ENCODE peak calls at places on chromosomes 16 and 17, in six cellular contexts. One of them, this sample, is unnamed.

GRCh38 chr17:33647976-33648375 is 354.9 kb upstream of the ASIC2 start:
- DNase-seq in H1: no peak
- DNase-seq in HepG2: no peak
- DNase-seq in GM12878: no peak
- DNase-seq in SK-N-SH: peak
- DNase-seq in K562: peak
- DNase-seq in this sample: no peak

GRCh38 chr17:28193241-28193640 is 125.8 kb upstream of the TMEM97 start:
- DNase-seq in GM12878: no peak
- DNase-seq in H1: no peak
- DNase-seq in K562: no peak
- DNase-seq in SK-N-SH: no peak
- DNase-seq in HepG2: no peak
- DNase-seq in this sample: peak

GRCh38 chr17:66415366-66416206 is 113.2 kb downstream of the PRKCA start:
- DNase-seq in SK-N-SH: no peak
- DNase-seq in K562: no peak
- DNase-seq in GM12878: no peak
- DNase-seq in H1: no peak
- DNase-seq in HepG2: peak
- DNase-seq in this sample: no peak

GRCh38 chr17:33284022-33284421 is 9.1 kb downstream of the ASIC2 start:
- DNase-seq in HepG2: peak
- DNase-seq in K562: no peak
- DNase-seq in SK-N-SH: no peak
- DNase-seq in GM12878: no peak
- DNase-seq in H1: no peak
- DNase-seq in this sample: no peak

GRCh38 chr16:1301562-1301961 is 7.9 kb upstream of the UBE2I start:
- DNase-seq in HepG2: no peak
- DNase-seq in SK-N-SH: no peak
- DNase-seq in K562: no peak
- DNase-seq in GM12878: no peak
- DNase-seq in H1: no peak
- DNase-seq in this sample: no peak

GRCh38 chr17:42598905-42599304 is 10.3 kb downstream of the RETREG3 start:
- DNase-seq in HepG2: no peak
- DNase-seq in H1: no peak
- DNase-seq in GM12878: no peak
- DNase-seq in K562: no peak
- DNase-seq in SK-N-SH: no peak
- DNase-seq in this sample: no peak

GRCh38 chr17:73985466-73986015 is 217.9 kb upstream of the RPL38 start:
- DNase-seq in K562: no peak
- DNase-seq in SK-N-SH: no peak
- DNase-seq in HepG2: no peak
- DNase-seq in GM12878: no peak
- DNase-seq in H1: no peak
- DNase-seq in this sample: no peak

GRCh38 chr17:77493901-77494663 is 353.3 kb downstream of the SEC14L1 start:
- DNase-seq in H1: no peak
- DNase-seq in K562: no peak
- DNase-seq in GM12878: no peak
- DNase-seq in SK-N-SH: peak
- DNase-seq in HepG2: no peak
- DNase-seq in this sample: no peak

GRCh38 chr16:87762071-87762571 is 3.7 kb downstream of the KLHDC4 start:
- DNase-seq in K562: no peak
- DNase-seq in GM12878: no peak
- DNase-seq in H1: no peak
- DNase-seq in HepG2: no peak
- DNase-seq in SK-N-SH: no peak
- DNase-seq in this sample: no peak

GRCh38 chr16:47132310-47132709 is 11.4 kb downstream of the NETO2 start:
- DNase-seq in H1: no peak
- DNase-seq in HepG2: no peak
- DNase-seq in GM12878: no peak
- DNase-seq in K562: no peak
- DNase-seq in SK-N-SH: no peak
- DNase-seq in this sample: no peak

GRCh38 chr17:8382880-8383142 is 182 bp downstream of the RPL26 start:
- DNase-seq in SK-N-SH: no peak
- DNase-seq in HepG2: no peak
- DNase-seq in K562: no peak
- DNase-seq in GM12878: no peak
- DNase-seq in H1: no peak
- DNase-seq in this sample: no peak

GRCh38 chr16:14418795-14419225 is 211.2 kb downstream of the PARN start:
- DNase-seq in HepG2: no peak
- DNase-seq in SK-N-SH: no peak
- DNase-seq in K562: no peak
- DNase-seq in GM12878: no peak
- DNase-seq in H1: no peak
- DNase-seq in this sample: no peak

GRCh38 chr16:76335187-76335974 is 58.2 kb downstream of the CNTNAP4 start:
- DNase-seq in GM12878: no peak
- DNase-seq in H1: peak
- DNase-seq in HepG2: no peak
- DNase-seq in K562: no peak
- DNase-seq in SK-N-SH: no peak
- DNase-seq in this sample: no peak

GRCh38 chr17:45345246-45345553 is 28.4 kb upstream of the MAP3K14 start:
- DNase-seq in H1: no peak
- DNase-seq in SK-N-SH: no peak
- DNase-seq in K562: no peak
- DNase-seq in GM12878: no peak
- DNase-seq in HepG2: no peak
- DNase-seq in this sample: no peak

GRCh38 chr17:63116228-63116627 is 150.2 kb downstream of the TANC2 start:
- DNase-seq in GM12878: no peak
- DNase-seq in K562: peak
- DNase-seq in H1: no peak
- DNase-seq in HepG2: peak
- DNase-seq in SK-N-SH: peak
- DNase-seq in this sample: no peak

GRCh38 chr17:5241861-5242671 is 7.4 kb upstream of the SCIMP start:
- DNase-seq in HepG2: no peak
- DNase-seq in SK-N-SH: no peak
- DNase-seq in H1: no peak
- DNase-seq in K562: no peak
- DNase-seq in GM12878: no peak
- DNase-seq in this sample: no peak

GRCh38 chr17:42969006-42969581 is 4.8 kb upstream of the AARSD1 start:
- DNase-seq in H1: no peak
- DNase-seq in K562: peak
- DNase-seq in SK-N-SH: no peak
- DNase-seq in GM12878: no peak
- DNase-seq in HepG2: no peak
- DNase-seq in this sample: peak

GRCh38 chr16:25875956-25876608 is 184.3 kb downstream of the HS3ST4 start:
- DNase-seq in SK-N-SH: no peak
- DNase-seq in H1: no peak
- DNase-seq in K562: no peak
- DNase-seq in GM12878: no peak
- DNase-seq in HepG2: no peak
- DNase-seq in this sample: no peak

GRCh38 chr17:65167581-65167980 is 30.4 kb downstream of the RGS9 start:
- DNase-seq in HepG2: no peak
- DNase-seq in H1: no peak
- DNase-seq in GM12878: no peak
- DNase-seq in SK-N-SH: no peak
- DNase-seq in K562: no peak
- DNase-seq in this sample: no peak

GRCh38 chr17:7438050-7438614 is 1.2 kb upstream of the FGF11 start:
- DNase-seq in GM12878: no peak
- DNase-seq in SK-N-SH: no peak
- DNase-seq in HepG2: no peak
- DNase-seq in K562: peak
- DNase-seq in H1: no peak
- DNase-seq in this sample: peak

GRCh38 chr17:65173284-65173793 is 36.2 kb downstream of the RGS9 start:
- DNase-seq in H1: no peak
- DNase-seq in GM12878: no peak
- DNase-seq in K562: peak
- DNase-seq in HepG2: no peak
- DNase-seq in SK-N-SH: peak
- DNase-seq in this sample: peak

GRCh38 chr17:79942011-79942405 is 93.7 kb downstream of the TBC1D16 start:
- DNase-seq in K562: no peak
- DNase-seq in SK-N-SH: no peak
- DNase-seq in GM12878: no peak
- DNase-seq in HepG2: no peak
- DNase-seq in H1: no peak
- DNase-seq in this sample: no peak

GRCh38 chr17:63221941-63222340 is 224.2 kb downstream of the CYB561 start:
- DNase-seq in H1: no peak
- DNase-seq in K562: no peak
- DNase-seq in SK-N-SH: no peak
- DNase-seq in HepG2: no peak
- DNase-seq in GM12878: no peak
- DNase-seq in this sample: no peak

GRCh38 chr16:11783319-11784047 is 13.6 kb downstream of the ZC3H7A start:
- DNase-seq in SK-N-SH: no peak
- DNase-seq in K562: peak
- DNase-seq in H1: no peak
- DNase-seq in GM12878: peak
- DNase-seq in HepG2: no peak
- DNase-seq in this sample: no peak

GRCh38 chr16:84413605-84414004 is 45.3 kb downstream of the ATP2C2 start:
- DNase-seq in HepG2: no peak
- DNase-seq in GM12878: no peak
- DNase-seq in SK-N-SH: no peak
- DNase-seq in K562: no peak
- DNase-seq in H1: no peak
- DNase-seq in this sample: no peak

GRCh38 chr17:2094891-2095535 is 40.1 kb downstream of the HIC1 start:
- DNase-seq in K562: peak
- DNase-seq in SK-N-SH: peak
- DNase-seq in GM12878: no peak
- DNase-seq in H1: no peak
- DNase-seq in HepG2: peak
- DNase-seq in this sample: no peak

GRCh38 chr17:31512796-31513195 is 121.3 kb downstream of the RAB11FIP4 start:
- DNase-seq in GM12878: no peak
- DNase-seq in SK-N-SH: no peak
- DNase-seq in K562: no peak
- DNase-seq in H1: no peak
- DNase-seq in HepG2: no peak
- DNase-seq in this sample: no peak

GRCh38 chr16:1614226-1615102 is 2.3 kb downstream of the CRAMP1 start:
- DNase-seq in GM12878: no peak
- DNase-seq in K562: peak
- DNase-seq in H1: no peak
- DNase-seq in HepG2: no peak
- DNase-seq in SK-N-SH: peak
- DNase-seq in this sample: peak

GRCh38 chr17:45270828-45271418 is 9.0 kb upstream of the SPATA32 start:
- DNase-seq in GM12878: no peak
- DNase-seq in H1: no peak
- DNase-seq in SK-N-SH: peak
- DNase-seq in K562: peak
- DNase-seq in HepG2: no peak
- DNase-seq in this sample: no peak

GRCh38 chr16:76535-77272 is 1.3 kb upstream of the MPG start:
- DNase-seq in HepG2: peak
- DNase-seq in H1: no peak
- DNase-seq in GM12878: no peak
- DNase-seq in K562: peak
- DNase-seq in SK-N-SH: no peak
- DNase-seq in this sample: peak
- TF ChIP-seq GABPA in HepG2: no peak
- TF ChIP-seq GABPA in H1: no peak
- TF ChIP-seq GABPA in GM12878: no peak
- TF ChIP-seq GABPA in K562: no peak
- TF ChIP-seq GABPA in SK-N-SH: no peak
- TF ChIP-seq GABPA in this sample: no peak

DNA sequence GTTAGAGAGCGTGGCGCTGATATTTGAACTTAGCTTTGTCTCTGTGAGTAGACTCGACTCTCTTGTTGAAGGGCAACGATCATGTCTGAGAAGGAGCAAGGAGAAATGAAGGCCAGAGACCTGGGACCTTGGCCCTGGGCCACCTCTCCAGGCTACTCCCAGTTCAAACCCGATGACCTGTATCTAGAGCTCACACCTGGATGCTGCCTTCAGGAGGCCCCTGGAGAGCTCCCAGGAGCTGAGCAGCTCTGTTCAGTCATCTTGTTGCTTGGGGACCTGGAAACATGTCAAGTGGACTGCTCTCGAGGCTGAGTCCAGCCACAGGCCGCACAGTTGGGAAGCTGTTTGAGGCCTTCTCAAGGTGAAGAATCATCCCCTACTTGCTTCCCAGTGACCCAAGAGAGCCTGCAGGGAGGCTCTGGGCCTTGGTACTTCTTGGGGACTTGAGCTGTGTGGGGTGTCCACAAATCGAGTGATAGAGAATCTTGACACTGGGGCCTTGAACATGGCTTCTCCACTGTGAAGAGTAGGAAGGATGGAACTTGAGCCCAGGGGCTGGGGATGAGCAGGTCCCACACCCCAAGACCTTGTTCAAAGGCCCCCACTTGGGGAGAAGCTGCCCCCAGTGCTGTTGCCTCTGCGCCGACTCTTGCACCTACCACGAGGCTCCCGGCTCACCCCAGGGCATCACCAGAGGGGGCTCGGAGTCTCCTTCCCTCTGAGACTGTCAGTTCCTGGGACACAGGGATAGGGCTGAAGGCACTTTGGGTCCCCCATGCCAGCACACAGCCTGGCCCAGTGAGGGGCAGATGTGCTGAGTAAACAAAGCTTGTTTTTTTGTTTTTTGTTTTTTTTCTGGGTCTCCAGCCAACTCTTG is 112.1 kb downstream of the IRX5 start:
- DNase-seq in SK-N-SH: no peak
- DNase-seq in K562: no peak
- DNase-seq in GM12878: no peak
- DNase-seq in H1: no peak
- DNase-seq in HepG2: no peak
- DNase-seq in this sample: no peak
- TF ChIP-seq GABPA in SK-N-SH: no peak
- TF ChIP-seq GABPA in K562: no peak
- TF ChIP-seq GABPA in GM12878: no peak
- TF ChIP-seq GABPA in H1: no peak
- TF ChIP-seq GABPA in HepG2: no peak
- TF ChIP-seq GABPA in this sample: no peak

GRCh38 chr17:29514792-29515191 is 52.0 kb downstream of the ABHD15 start:
- DNase-seq in K562: no peak
- DNase-seq in SK-N-SH: no peak
- DNase-seq in H1: no peak
- DNase-seq in GM12878: no peak
- DNase-seq in HepG2: no peak
- DNase-seq in this sample: no peak
- TF ChIP-seq GABPA in K562: no peak
- TF ChIP-seq GABPA in SK-N-SH: no peak
- TF ChIP-seq GABPA in H1: no peak
- TF ChIP-seq GABPA in GM12878: no peak
- TF ChIP-seq GABPA in HepG2: no peak
- TF ChIP-seq GABPA in this sample: no peak

GRCh38 chr17:76471498-76472257 is 4.3 kb downstream of the AANAT start:
- DNase-seq in H1: no peak
- DNase-seq in GM12878: no peak
- DNase-seq in K562: no peak
- DNase-seq in SK-N-SH: no peak
- DNase-seq in HepG2: no peak
- DNase-seq in this sample: no peak
- TF ChIP-seq GABPA in H1: no peak
- TF ChIP-seq GABPA in GM12878: no peak
- TF ChIP-seq GABPA in K562: no peak
- TF ChIP-seq GABPA in SK-N-SH: no peak
- TF ChIP-seq GABPA in HepG2: no peak
- TF ChIP-seq GABPA in this sample: no peak